ENCODE peak calls at places on chromosomes 6 and 20, in nine cellular contexts. One of them, this sample, is unnamed.

GRCh38 chr6:33064723-33065122 is 8.7 kb downstream of the HLA-DPA1 start:
- DNase-seq in heart right ventricle: no peak
- DNase-seq in endodermal cell: no peak
- DNase-seq in OCI-LY7: no peak
- DNase-seq in choroid plexus epithelial cell: peak; percentile 8
- DNase-seq in A549: no peak
- DNase-seq in hepatocyte: peak; percentile 25
- DNase-seq in cardiac fibroblast: no peak
- DNase-seq in fibroblast of lung: no peak
- DNase-seq in this sample: no peak

GRCh38 chr6:48240287-48240686 is 129.3 kb upstream of the PTCHD4 start:
- DNase-seq in heart right ventricle: no peak
- DNase-seq in endodermal cell: no peak
- DNase-seq in OCI-LY7: no peak
- DNase-seq in choroid plexus epithelial cell: no peak
- DNase-seq in A549: no peak
- DNase-seq in hepatocyte: no peak
- DNase-seq in cardiac fibroblast: no peak
- DNase-seq in fibroblast of lung: no peak
- DNase-seq in this sample: no peak

GRCh38 chr6:30683137-30683979 is 3.1 kb downstream of the PPP1R18 start:
- DNase-seq in heart right ventricle: peak; percentile 55
- DNase-seq in endodermal cell: no peak
- DNase-seq in OCI-LY7: peak; percentile 18
- DNase-seq in choroid plexus epithelial cell: no peak
- DNase-seq in A549: no peak
- DNase-seq in hepatocyte: no peak
- DNase-seq in cardiac fibroblast: no peak
- DNase-seq in fibroblast of lung: no peak
- DNase-seq in this sample: no peak

GRCh38 chr6:127366281-127367022 is 23.0 kb upstream of the ECHDC1 start:
- DNase-seq in heart right ventricle: no peak
- DNase-seq in endodermal cell: peak; percentile 55
- DNase-seq in OCI-LY7: no peak
- DNase-seq in choroid plexus epithelial cell: peak; percentile 99
- DNase-seq in A549: peak; percentile 89
- DNase-seq in hepatocyte: no peak
- DNase-seq in cardiac fibroblast: peak; percentile 99
- DNase-seq in fibroblast of lung: peak; percentile 92
- DNase-seq in this sample: peak; percentile 85

GRCh38 chr20:6430381-6430780 is 307.6 kb upstream of the FERMT1 start:
- DNase-seq in heart right ventricle: no peak
- DNase-seq in endodermal cell: no peak
- DNase-seq in OCI-LY7: no peak
- DNase-seq in choroid plexus epithelial cell: no peak
- DNase-seq in A549: no peak
- DNase-seq in hepatocyte: no peak
- DNase-seq in cardiac fibroblast: no peak
- DNase-seq in fibroblast of lung: no peak
- DNase-seq in this sample: no peak

GRCh38 chr6:75213732-75214131 is 7.9 kb upstream of the COL12A1 start:
- DNase-seq in heart right ventricle: no peak
- DNase-seq in endodermal cell: no peak
- DNase-seq in OCI-LY7: no peak
- DNase-seq in choroid plexus epithelial cell: no peak
- DNase-seq in A549: no peak
- DNase-seq in hepatocyte: no peak
- DNase-seq in cardiac fibroblast: no peak
- DNase-seq in fibroblast of lung: no peak
- DNase-seq in this sample: no peak

GRCh38 chr6:143193571-143194094 is 132.9 kb downstream of the AIG1 start:
- DNase-seq in heart right ventricle: no peak
- DNase-seq in endodermal cell: no peak
- DNase-seq in OCI-LY7: no peak
- DNase-seq in choroid plexus epithelial cell: no peak
- DNase-seq in A549: no peak
- DNase-seq in hepatocyte: no peak
- DNase-seq in cardiac fibroblast: no peak
- DNase-seq in fibroblast of lung: no peak
- DNase-seq in this sample: no peak

GRCh38 chr20:53448875-53449274 is 144.8 kb downstream of the ZNF217 start:
- DNase-seq in heart right ventricle: no peak
- DNase-seq in endodermal cell: no peak
- DNase-seq in OCI-LY7: no peak
- DNase-seq in choroid plexus epithelial cell: no peak
- DNase-seq in A549: no peak
- DNase-seq in hepatocyte: no peak
- DNase-seq in cardiac fibroblast: no peak
- DNase-seq in fibroblast of lung: no peak
- DNase-seq in this sample: no peak

GRCh38 chr6:83708546-83708969 is 343 bp downstream of the SNAP91 start:
- DNase-seq in heart right ventricle: no peak
- DNase-seq in endodermal cell: no peak
- DNase-seq in OCI-LY7: no peak
- DNase-seq in choroid plexus epithelial cell: peak; percentile 9
- DNase-seq in A549: no peak
- DNase-seq in hepatocyte: peak; percentile 21
- DNase-seq in cardiac fibroblast: peak; percentile 21
- DNase-seq in fibroblast of lung: peak; percentile 1
- DNase-seq in this sample: peak; percentile 8

GRCh38 chr6:130070747-130071146 is 52.4 kb downstream of the L3MBTL3 start:
- DNase-seq in heart right ventricle: no peak
- DNase-seq in endodermal cell: no peak
- DNase-seq in OCI-LY7: no peak
- DNase-seq in choroid plexus epithelial cell: no peak
- DNase-seq in A549: no peak
- DNase-seq in hepatocyte: no peak
- DNase-seq in cardiac fibroblast: no peak
- DNase-seq in fibroblast of lung: no peak
- DNase-seq in this sample: no peak
- H3K4me3 ChIP-seq in heart right ventricle: no peak overlapping the region
- H3K4me3 ChIP-seq in endodermal cell: no peak overlapping the region
- H3K4me3 ChIP-seq in OCI-LY7: no peak overlapping the region
- H3K4me3 ChIP-seq in choroid plexus epithelial cell: no peak overlapping the region
- H3K4me3 ChIP-seq in A549: no peak overlapping the region
- H3K4me3 ChIP-seq in hepatocyte: no peak overlapping the region
- H3K4me3 ChIP-seq in cardiac fibroblast: no peak overlapping the region
- H3K4me3 ChIP-seq in fibroblast of lung: no peak overlapping the region
- H3K4me3 ChIP-seq in this sample: no peak overlapping the region

GRCh38 chr6:15638373-15638772 is 24.5 kb downstream of the DTNBP1 start:
- DNase-seq in heart right ventricle: no peak
- DNase-seq in endodermal cell: no peak
- DNase-seq in OCI-LY7: no peak
- DNase-seq in choroid plexus epithelial cell: no peak
- DNase-seq in A549: no peak
- DNase-seq in hepatocyte: no peak
- DNase-seq in cardiac fibroblast: no peak
- DNase-seq in fibroblast of lung: no peak
- DNase-seq in this sample: no peak

GRCh38 chr6:15644904-15645303 is 17.9 kb downstream of the DTNBP1 start:
- DNase-seq in heart right ventricle: no peak
- DNase-seq in endodermal cell: no peak
- DNase-seq in OCI-LY7: no peak
- DNase-seq in choroid plexus epithelial cell: no peak
- DNase-seq in A549: no peak
- DNase-seq in hepatocyte: no peak
- DNase-seq in cardiac fibroblast: no peak
- DNase-seq in fibroblast of lung: no peak
- DNase-seq in this sample: no peak

GRCh38 chr6:15643542-15643941 is 19.3 kb downstream of the DTNBP1 start:
- DNase-seq in heart right ventricle: no peak
- DNase-seq in endodermal cell: no peak
- DNase-seq in OCI-LY7: no peak
- DNase-seq in choroid plexus epithelial cell: no peak
- DNase-seq in A549: no peak
- DNase-seq in hepatocyte: no peak
- DNase-seq in cardiac fibroblast: no peak
- DNase-seq in fibroblast of lung: no peak
- DNase-seq in this sample: no peak

DNA sequence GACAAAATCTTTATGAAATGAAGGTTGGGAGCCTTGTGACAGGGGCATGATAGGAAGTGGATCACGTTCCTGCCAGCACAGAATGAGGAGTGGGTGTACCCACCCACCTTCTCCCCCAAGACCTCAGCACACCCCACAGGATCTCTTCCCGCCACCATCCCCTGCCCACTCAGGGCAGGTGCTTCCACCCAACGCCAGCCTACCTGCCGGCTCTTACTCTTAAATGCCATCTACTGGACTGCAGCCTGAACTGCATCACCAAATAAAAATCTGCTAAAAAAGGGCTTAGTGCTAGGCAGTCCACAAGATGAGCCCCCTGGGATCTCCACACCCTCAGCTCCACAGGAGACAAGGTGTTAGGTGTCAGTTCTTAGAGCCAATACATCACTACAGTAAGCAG is 20.6 kb downstream of the DTNBP1 start:
- DNase-seq in heart right ventricle: no peak
- DNase-seq in endodermal cell: peak; percentile 66
- DNase-seq in OCI-LY7: peak; percentile 39
- DNase-seq in choroid plexus epithelial cell: peak; percentile 41
- DNase-seq in A549: no peak
- DNase-seq in hepatocyte: no peak
- DNase-seq in cardiac fibroblast: no peak
- DNase-seq in fibroblast of lung: no peak
- DNase-seq in this sample: no peak
- TF ChIP-seq CTCF in heart right ventricle: no peak
- TF ChIP-seq CTCF in endodermal cell: peak; percentile 70
- TF ChIP-seq CTCF in OCI-LY7: peak; percentile 73
- TF ChIP-seq CTCF in choroid plexus epithelial cell: peak; percentile 65
- TF ChIP-seq CTCF in A549: no peak
- TF ChIP-seq CTCF in hepatocyte: no peak
- TF ChIP-seq CTCF in cardiac fibroblast: peak; percentile 50
- TF ChIP-seq CTCF in fibroblast of lung: no peak
- TF ChIP-seq CTCF in this sample: peak; percentile 44

GRCh38 chr6:56957856-56958255 is 2.9 kb downstream of the BEND6 start:
- DNase-seq in heart right ventricle: no peak
- DNase-seq in endodermal cell: no peak
- DNase-seq in OCI-LY7: no peak
- DNase-seq in choroid plexus epithelial cell: no peak
- DNase-seq in A549: no peak
- DNase-seq in hepatocyte: no peak
- DNase-seq in cardiac fibroblast: no peak
- DNase-seq in fibroblast of lung: no peak
- DNase-seq in this sample: no peak

GRCh38 chr6:56958481-56958880 is 3.6 kb downstream of the BEND6 start:
- DNase-seq in heart right ventricle: no peak
- DNase-seq in endodermal cell: no peak
- DNase-seq in OCI-LY7: no peak
- DNase-seq in choroid plexus epithelial cell: no peak
- DNase-seq in A549: no peak
- DNase-seq in hepatocyte: no peak
- DNase-seq in cardiac fibroblast: peak; percentile 42
- DNase-seq in fibroblast of lung: no peak
- DNase-seq in this sample: no peak

GRCh38 chr6:56954389-56955170 is at the start of gene BEND6:
- DNase-seq in heart right ventricle: peak; percentile 13
- DNase-seq in endodermal cell: peak; percentile 87
- DNase-seq in OCI-LY7: no peak
- DNase-seq in choroid plexus epithelial cell: peak; percentile 81
- DNase-seq in A549: peak; percentile 27
- DNase-seq in hepatocyte: peak; percentile 82
- DNase-seq in cardiac fibroblast: peak; percentile 78
- DNase-seq in fibroblast of lung: peak; percentile 82
- DNase-seq in this sample: peak; percentile 84

GRCh38 chr6:56955171-56956155 is 556 bp downstream of the BEND6 start:
- DNase-seq in heart right ventricle: peak; percentile 76
- DNase-seq in endodermal cell: peak; percentile 99
- DNase-seq in OCI-LY7: peak; percentile 90
- DNase-seq in choroid plexus epithelial cell: peak; percentile 95
- DNase-seq in A549: peak; percentile 67
- DNase-seq in hepatocyte: peak; percentile 90
- DNase-seq in cardiac fibroblast: peak; percentile 94
- DNase-seq in fibroblast of lung: peak; percentile 93
- DNase-seq in this sample: peak; percentile 93

GRCh38 chr6:56956481-56956880 is 1.6 kb downstream of the BEND6 start:
- DNase-seq in heart right ventricle: no peak
- DNase-seq in endodermal cell: no peak
- DNase-seq in OCI-LY7: no peak
- DNase-seq in choroid plexus epithelial cell: no peak
- DNase-seq in A549: no peak
- DNase-seq in hepatocyte: no peak
- DNase-seq in cardiac fibroblast: no peak
- DNase-seq in fibroblast of lung: no peak
- DNase-seq in this sample: no peak
- H3K4me3 ChIP-seq in heart right ventricle: no peak overlapping the region
- H3K4me3 ChIP-seq in endodermal cell: no peak overlapping the region
- H3K4me3 ChIP-seq in OCI-LY7: peak overlapping the region; percentile 75
- H3K4me3 ChIP-seq in choroid plexus epithelial cell: no peak overlapping the region
- H3K4me3 ChIP-seq in A549: no peak overlapping the region
- H3K4me3 ChIP-seq in hepatocyte: no peak overlapping the region
- H3K4me3 ChIP-seq in cardiac fibroblast: no peak overlapping the region
- H3K4me3 ChIP-seq in fibroblast of lung: peak overlapping the region; percentile 3
- H3K4me3 ChIP-seq in this sample: no peak overlapping the region

GRCh38 chr20:44448753-44449546 is 26.7 kb upstream of the TTPAL start:
- DNase-seq in heart right ventricle: no peak
- DNase-seq in endodermal cell: peak; percentile 88
- DNase-seq in OCI-LY7: peak; percentile 24
- DNase-seq in choroid plexus epithelial cell: peak; percentile 26
- DNase-seq in A549: no peak
- DNase-seq in hepatocyte: no peak
- DNase-seq in cardiac fibroblast: peak; percentile 28
- DNase-seq in fibroblast of lung: no peak
- DNase-seq in this sample: peak; percentile 20
- TF ChIP-seq CTCF in heart right ventricle: no peak
- TF ChIP-seq CTCF in endodermal cell: peak; percentile 85
- TF ChIP-seq CTCF in OCI-LY7: peak; percentile 71
- TF ChIP-seq CTCF in choroid plexus epithelial cell: peak; percentile 47
- TF ChIP-seq CTCF in A549: peak; percentile 24
- TF ChIP-seq CTCF in hepatocyte: peak; percentile 25
- TF ChIP-seq CTCF in cardiac fibroblast: peak; percentile 40
- TF ChIP-seq CTCF in fibroblast of lung: no peak
- TF ChIP-seq CTCF in this sample: peak; percentile 41

DNA sequence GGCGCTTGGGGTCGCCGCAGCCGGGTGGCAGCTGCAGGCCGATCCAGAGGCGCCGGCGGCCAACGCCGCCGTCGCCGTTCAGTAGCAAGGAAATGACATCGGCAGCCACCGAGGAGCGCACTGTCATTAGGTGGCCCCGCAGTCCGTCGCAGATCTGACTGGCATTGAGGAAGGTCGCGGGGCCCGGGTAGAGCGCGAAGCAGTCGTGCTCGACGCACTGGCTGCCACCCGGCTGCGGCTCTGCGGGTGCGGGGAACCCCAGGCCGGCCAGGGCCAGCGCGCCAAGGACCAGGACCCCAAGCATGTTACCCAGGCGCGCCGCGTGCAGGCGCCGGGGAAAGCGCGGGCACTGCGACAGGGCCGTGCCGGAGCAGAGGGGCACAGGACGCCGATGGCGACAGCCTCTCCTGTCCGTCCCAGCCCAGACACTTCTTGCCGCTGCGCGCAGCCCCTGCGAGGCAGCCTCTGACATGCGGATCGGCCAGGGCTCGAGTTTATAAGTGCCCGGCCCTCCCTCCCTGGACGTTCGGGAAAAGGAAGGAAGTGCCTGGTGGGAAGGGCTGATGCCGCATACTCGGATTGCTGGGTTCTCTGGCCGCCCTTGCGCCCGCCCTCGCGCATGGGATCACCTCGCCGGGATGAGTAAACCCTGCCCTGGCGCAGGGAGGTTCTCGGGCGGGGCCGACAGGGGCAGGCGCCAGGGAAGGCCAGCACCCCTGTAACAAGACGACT is at the start of gene THBD:
- DNase-seq in heart right ventricle: peak; percentile 88
- DNase-seq in endodermal cell: peak; percentile 85
- DNase-seq in OCI-LY7: no peak
- DNase-seq in choroid plexus epithelial cell: peak; percentile 45
- DNase-seq in A549: peak; percentile 89
- DNase-seq in hepatocyte: peak; percentile 84
- DNase-seq in cardiac fibroblast: peak; percentile 65
- DNase-seq in fibroblast of lung: peak; percentile 60
- DNase-seq in this sample: peak; percentile 63
- H3K4me3 ChIP-seq in heart right ventricle: peak within 1 kb of the TSS; percentile 79
- H3K4me3 ChIP-seq in endodermal cell: peak within 1 kb of the TSS; percentile 84
- H3K4me3 ChIP-seq in OCI-LY7: no peak within 1 kb of the TSS
- H3K4me3 ChIP-seq in choroid plexus epithelial cell: peak within 1 kb of the TSS; percentile 61
- H3K4me3 ChIP-seq in A549: peak within 1 kb of the TSS; percentile 72
- H3K4me3 ChIP-seq in hepatocyte: peak within 1 kb of the TSS; percentile 64
- H3K4me3 ChIP-seq in cardiac fibroblast: peak within 1 kb of the TSS; percentile 56
- H3K4me3 ChIP-seq in fibroblast of lung: peak within 1 kb of the TSS; percentile 47
- H3K4me3 ChIP-seq in this sample: peak within 1 kb of the TSS; percentile 54

This sample was measured in fibroblast of villous mesenchyme.